ENCODE peak calls at places on chromosomes 12 and 14, in eight cellular contexts. T, D, O, J, K, P, Y and C are unnamed samples.
A peak's percentile ranks its signal among the peaks of the same experiment; 100 is the strongest.

GRCh38 chr12:119695034-119695433 is 27.1 kb downstream of the PRKAB1 start:
- DNase-seq in Y (no peak), O (peak; percentile 37), J (peak; percentile 54), T (peak; percentile 83), K (peak; percentile 32), D (no peak), P (peak; percentile 23), C (peak; percentile 32)

GRCh38 chr12:103858953-103859601 is 18.0 kb upstream of the NT5DC3 start:
- DNase-seq in J (no peak), D (peak; percentile 89), P (no peak), O (no peak), Y (peak; percentile 77), T (no peak), K (peak; percentile 97), C (peak; percentile 99)

GRCh38 chr14:63361790-63362189 is 43.1 kb upstream of the GPHB5 start:
- DNase-seq in T (no peak), Y (no peak), P (peak; percentile 29), K (no peak), D (no peak), J (no peak), O (no peak), C (peak; percentile 12)

GRCh38 chr12:92206596-92206995 is 61.0 kb upstream of the BTG1 start:
- DNase-seq in D (no peak), Y (no peak), J (no peak), K (peak; percentile 9), P (no peak), T (no peak), O (no peak), C (no peak)

GRCh38 chr12:27762757-27763156 is 17.3 kb upstream of the KLHL42 start:
- DNase-seq in J (no peak), T (no peak), D (no peak), Y (no peak), K (no peak), O (no peak), P (no peak), C (no peak)

GRCh38 chr14:68088463-68088862 is 268.9 kb downstream of the RAD51B start:
- DNase-seq in J (peak; percentile 18), K (no peak), D (no peak), O (no peak), T (no peak), Y (peak; percentile 31), P (no peak), C (no peak)

GRCh38 chr12:19198272-19198671 is 68.7 kb downstream of the PLEKHA5 start:
- DNase-seq in Y (no peak), K (peak; percentile 73), T (no peak), O (no peak), P (no peak), D (peak; percentile 19), J (no peak), C (peak; percentile 80)

GRCh38 chr12:66861157-66861750 is 182.4 kb upstream of the GRIP1 start:
- DNase-seq in T (peak; percentile 67), Y (peak; percentile 23), D (peak; percentile 78), P (peak; percentile 72), K (peak; percentile 66), O (peak; percentile 6), J (peak; percentile 60), C (peak; percentile 81)

GRCh38 chr14:105317546-105317945 is 3.0 kb downstream of the PACS2 start:
- DNase-seq in O (peak; percentile 31), D (no peak), T (no peak), K (peak; percentile 90), Y (no peak), P (no peak), J (no peak), C (no peak)

GRCh38 chr12:19683178-19683927 is 244.1 kb downstream of the AEBP2 start:
- DNase-seq in T (no peak), D (no peak), J (no peak), K (peak; percentile 33), O (no peak), Y (no peak), P (no peak), C (peak; percentile 60)

GRCh38 chr12:24560192-24560591 is 388.7 kb downstream of the BCAT1 start:
- DNase-seq in D (no peak), T (no peak), P (no peak), K (no peak), O (no peak), Y (no peak), J (no peak), C (no peak)

GRCh38 chr12:24561411-24561871 is 387.5 kb downstream of the BCAT1 start:
- DNase-seq in O (no peak), J (peak; percentile 56), T (peak; percentile 76), D (peak; percentile 46), K (peak; percentile 36), Y (no peak), P (no peak), C (no peak)

GRCh38 chr12:24560867-24561266 is 388.0 kb downstream of the BCAT1 start:
- DNase-seq in K (peak; percentile 7), D (no peak), P (no peak), J (peak; percentile 14), Y (no peak), O (no peak), T (peak; percentile 17), C (no peak)

GRCh38 chr12:24562761-24563392 is 386.0 kb downstream of the BCAT1 start:
- DNase-seq in O (peak; percentile 75), P (no peak), K (peak; percentile 40), Y (no peak), T (peak; percentile 56), D (peak; percentile 50), J (peak; percentile 72), C (no peak)

DNA sequence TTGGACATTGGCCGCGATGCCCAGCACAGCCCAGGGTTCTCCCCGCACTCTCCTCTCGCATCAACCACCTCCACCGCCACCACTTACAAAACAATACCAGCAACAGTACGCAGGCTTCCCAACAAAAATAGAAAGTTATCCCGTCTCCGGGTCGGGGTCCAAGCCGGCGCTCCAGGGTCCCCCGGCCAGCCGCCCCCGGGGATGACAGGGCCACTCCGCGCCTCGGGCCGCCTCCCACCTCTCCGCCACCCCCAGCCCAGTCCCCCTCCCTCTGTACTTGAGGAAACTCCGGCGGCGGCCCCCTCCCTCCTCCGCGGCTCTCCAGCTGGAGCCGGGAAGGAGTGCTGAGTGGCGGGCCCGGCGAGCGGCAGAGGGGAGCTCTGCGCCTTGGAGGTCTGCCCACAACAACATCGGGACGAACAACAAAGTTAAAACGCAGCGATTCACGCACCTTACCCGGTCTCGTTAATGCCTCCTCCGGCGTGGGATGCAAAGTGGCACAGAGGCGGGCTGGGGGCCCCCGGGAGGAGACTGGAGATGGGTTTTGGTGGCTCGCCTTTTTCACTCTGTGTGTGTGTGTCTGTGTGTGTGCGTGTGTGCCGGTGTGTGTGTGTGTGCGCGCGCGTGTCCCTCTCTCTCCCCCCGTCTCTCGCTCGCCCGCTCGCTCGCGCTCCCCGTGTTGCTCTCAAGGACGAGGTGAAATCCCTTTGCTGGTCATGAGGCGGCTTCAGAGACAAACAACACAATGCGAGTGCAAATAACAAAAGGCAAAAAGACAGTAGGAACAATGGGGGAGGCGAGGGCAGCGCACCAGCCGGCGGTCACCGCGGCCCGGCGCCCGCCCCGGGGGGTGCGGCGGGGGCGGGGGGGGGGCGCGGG is 386.8 kb downstream of the BCAT1 start:
- DNase-seq in T (peak; percentile 88), J (peak; percentile 84), D (peak; percentile 78), O (peak; percentile 75), K (peak; percentile 50), Y (no peak), P (no peak), C (no peak)
- TF ChIP-seq EZH2phosphoT487 in T (no peak), J (no peak), D (no peak), O (no peak), K (no peak), Y (no peak), P (no peak), C (no peak)

DNA sequence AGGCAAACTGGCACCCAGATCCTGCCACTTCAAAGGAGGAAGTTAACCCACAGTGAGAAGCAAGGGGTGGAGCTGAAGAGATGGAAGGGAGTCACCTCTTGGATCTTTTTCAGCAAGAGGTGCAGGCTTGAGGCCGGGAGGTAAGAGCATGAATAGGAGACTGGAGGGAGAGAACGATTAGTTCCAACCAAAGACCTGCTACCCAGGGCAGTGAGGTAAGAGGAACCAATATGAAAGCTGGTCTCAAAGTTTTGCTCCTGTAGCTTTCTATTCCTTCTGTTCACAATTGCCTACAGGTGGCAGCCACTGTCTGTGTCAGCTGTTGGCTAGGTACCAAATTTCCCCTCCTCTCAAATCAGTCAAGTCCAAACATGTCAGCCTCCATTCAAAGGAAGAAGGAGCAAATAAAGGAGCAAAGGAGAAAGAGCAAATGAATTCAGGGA is 14.9 kb upstream of the TAC3 start:
- DNase-seq in O (no peak), Y (peak; percentile 18), D (no peak), T (peak; percentile 31), P (peak; percentile 35), K (no peak), J (no peak), C (no peak)
- TF ChIP-seq EZH2phosphoT487 in O (no peak), Y (no peak), D (no peak), T (no peak), P (no peak), K (no peak), J (no peak), C (no peak)

DNA sequence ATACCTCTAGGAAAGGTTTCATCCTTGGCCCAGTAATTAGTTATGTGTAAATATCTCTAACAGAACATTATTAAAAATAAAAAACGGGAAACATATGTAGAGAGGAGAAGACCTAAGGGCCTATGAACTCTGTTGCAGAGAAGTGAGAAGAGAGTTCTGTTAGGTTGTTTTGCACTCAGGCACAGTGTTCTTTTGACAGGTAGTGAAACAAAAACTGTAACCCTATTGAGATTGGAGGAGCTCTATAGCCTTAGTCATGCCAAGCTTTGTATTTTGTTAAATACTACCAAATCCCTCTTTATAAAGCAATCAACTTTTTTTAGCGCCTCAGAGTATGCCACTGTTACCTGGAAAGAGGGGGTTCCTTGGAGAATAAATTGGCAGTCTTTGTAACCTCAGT is 77.6 kb downstream of the CNTN1 start:
- DNase-seq in T (no peak), P (no peak), D (no peak), Y (no peak), J (no peak), O (no peak), K (no peak), C (no peak)
- TF ChIP-seq EZH2phosphoT487 in T (no peak), P (no peak), D (no peak), Y (no peak), J (no peak), O (no peak), K (no peak), C (no peak)

GRCh38 chr12:33480366-33480765 is 40.7 kb upstream of the SYT10 start:
- DNase-seq in K (no peak), Y (no peak), T (no peak), P (no peak), D (no peak), O (no peak), J (no peak), C (no peak)

GRCh38 chr12:33486058-33486457 is 46.4 kb upstream of the SYT10 start:
- DNase-seq in J (no peak), T (no peak), K (no peak), Y (no peak), P (no peak), O (no peak), D (no peak), C (peak; percentile 67)

GRCh38 chr12:33488036-33488435 is 48.4 kb upstream of the SYT10 start:
- DNase-seq in Y (no peak), J (no peak), D (peak; percentile 57), K (no peak), O (no peak), T (no peak), P (no peak), C (peak; percentile 57)

DNA sequence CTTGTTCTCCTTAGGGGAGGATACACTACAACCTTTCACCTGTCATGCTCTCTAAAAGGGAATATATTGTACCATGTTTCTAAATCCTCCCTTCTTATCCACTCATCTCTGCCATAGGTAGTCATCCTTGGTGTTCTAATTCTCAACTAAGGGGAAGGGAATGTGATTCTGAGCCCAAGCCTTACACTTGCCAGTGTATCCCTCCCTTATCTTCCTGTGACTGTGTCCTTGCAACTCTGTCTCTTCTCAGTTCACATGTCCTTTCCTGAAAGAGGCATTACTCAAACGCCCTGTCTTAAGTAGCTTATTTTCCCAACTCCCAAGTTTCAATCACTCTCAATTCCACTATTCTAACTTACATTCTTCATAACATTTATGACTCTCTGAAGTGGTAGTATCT is 44.5 kb upstream of the SYT10 start:
- DNase-seq in T (no peak), P (no peak), D (no peak), O (no peak), J (no peak), K (no peak), Y (no peak), C (no peak)
- TF ChIP-seq EZH2phosphoT487 in T (no peak), P (no peak), D (no peak), O (no peak), J (no peak), K (no peak), Y (no peak), C (no peak)